ENCODE peak calls at places on chromosomes 7 and 10, in four cellular contexts. T, H, Q and V are unnamed samples.

GRCh38 chr10:97185326-97186058 is at the start of gene SLIT1:
- DNase-seq in T (no peak), H (no peak), Q (no peak), V (no peak)

GRCh38 chr7:69190738-69191137 is 407.5 kb upstream of the AUTS2 start:
- DNase-seq in T (no peak), H (no peak), Q (no peak), V (no peak)

GRCh38 chr10:48450233-48450810 is 143.8 kb downstream of the MAPK8 start:
- DNase-seq in T (no peak), H (peak), Q (no peak), V (no peak)

GRCh38 chr7:5665106-5666025 is 116.1 kb downstream of the RNF216 start:
- DNase-seq in T (peak), H (no peak), Q (peak), V (peak)

GRCh38 chr7:54879776-54880175 is 120.8 kb upstream of the SEC61G start:
- DNase-seq in T (no peak), H (no peak), Q (no peak), V (no peak)

GRCh38 chr7:143199040-143199439 is 15.8 kb downstream of the TAS2R39 start:
- DNase-seq in T (no peak), H (no peak), Q (no peak), V (no peak)

GRCh38 chr10:68526634-68527132 is 640 bp downstream of the SLC25A16 start:
- DNase-seq in T (no peak), H (no peak), Q (no peak), V (no peak)

GRCh38 chr10:48685731-48686130 is 1.1 kb downstream of the WDFY4 start:
- DNase-seq in T (no peak), H (no peak), Q (no peak), V (no peak)

GRCh38 chr7:22443370-22444180 is 56.4 kb downstream of the STEAP1B start:
- DNase-seq in T (no peak), H (no peak), Q (no peak), V (no peak)

GRCh38 chr10:78920011-78920410 is 148.8 kb upstream of the ZMIZ1 start:
- DNase-seq in T (no peak), H (no peak), Q (no peak), V (no peak)

GRCh38 chr10:45452268-45452667 is 78.3 kb downstream of the ALOX5 start:
- DNase-seq in T (no peak), H (no peak), Q (no peak), V (no peak)